ENCODE peak calls at places on chromosomes 12 and 14, in six cellular contexts. I is pancreas, L is choroid plexus epithelial cell, Q is GM23338, K is tibial artery, C is tibial nerve. M is an unnamed sample.

GRCh38 chr12:114478891-114479290 is 72.9 kb upstream of the TBX5 start:
- DNase-seq in I (no peak), Q (peak), K (no peak), C (no peak), L (no peak), M (no peak)

GRCh38 chr12:98970210-98970609 is 325.1 kb downstream of the APAF1 start:
- DNase-seq in L (no peak), C (no peak), I (no peak), K (no peak), Q (no peak), M (no peak)

GRCh38 chr12:45014396-45014795 is 36.5 kb downstream of the DBX2 start:
- DNase-seq in Q (no peak), C (no peak), I (no peak), K (no peak), L (no peak), M (no peak)

GRCh38 chr12:50111417-50111692 is 681 bp upstream of the COX14 start:
- DNase-seq in Q (no peak), I (no peak), L (no peak), K (no peak), C (no peak), M (no peak)

GRCh38 chr14:91125801-91126200 is 11.9 kb downstream of the DGLUCY start:
- DNase-seq in I (no peak), Q (no peak), L (no peak), K (no peak), C (no peak), M (no peak)

GRCh38 chr12:28032811-28033537 is 60.4 kb upstream of the PTHLH start:
- DNase-seq in K (no peak), I (no peak), L (no peak), Q (no peak), C (no peak), M (no peak)

GRCh38 chr12:62640910-62641448 is 174.4 kb downstream of the MON2 start:
- DNase-seq in C (no peak), Q (no peak), I (no peak), L (peak), K (no peak), M (peak)

GRCh38 chr12:66503746-66504145 is 175.1 kb downstream of the GRIP1 start:
- DNase-seq in I (no peak), Q (no peak), L (no peak), C (no peak), K (no peak), M (no peak)

GRCh38 chr12:123017753-123018152 is 37.3 kb downstream of the ARL6IP4 start:
- DNase-seq in Q (no peak), C (no peak), L (no peak), I (no peak), K (no peak), M (no peak)

GRCh38 chr12:69630191-69630590 is 19.5 kb upstream of the LRRC10 start:
- DNase-seq in L (peak), C (no peak), Q (peak), I (no peak), K (no peak), M (no peak)

GRCh38 chr12:81212996-81213696 is 135.3 kb downstream of the ACSS3 start:
- DNase-seq in I (no peak), K (no peak), L (peak), Q (no peak), C (no peak), M (no peak)

GRCh38 chr12:65962921-65963883 is 138.9 kb downstream of the HMGA2 start:
- DNase-seq in K (no peak), C (no peak), I (no peak), L (no peak), Q (peak), M (no peak)

GRCh38 chr12:51349026-51349425 is 2.5 kb upstream of the CELA1 start:
- DNase-seq in K (no peak), C (no peak), L (peak), Q (no peak), I (no peak), M (peak)

GRCh38 chr14:61486930-61487495 is 165.6 kb downstream of the PRKCH start:
- DNase-seq in C (no peak), I (no peak), K (no peak), L (no peak), Q (no peak), M (no peak)

GRCh38 chr12:102343361-102344121 is 136.8 kb downstream of the IGF1 start:
- DNase-seq in Q (no peak), C (no peak), L (peak), I (no peak), K (no peak), M (peak)

GRCh38 chr12:62840311-62840710 is 94.6 kb downstream of the PPM1H start:
- DNase-seq in Q (no peak), L (peak), C (no peak), I (no peak), K (no peak), M (no peak)

GRCh38 chr14:53532871-53533270 is 379.7 kb upstream of the DDHD1 start:
- DNase-seq in Q (no peak), L (no peak), C (no peak), I (no peak), K (no peak), M (no peak)

GRCh38 chr12:54977155-54977554 is 7.4 kb downstream of the TESPA1 start:
- DNase-seq in K (no peak), C (no peak), I (no peak), L (peak), Q (no peak), M (peak)

GRCh38 chr14:76965232-76965631 is 63.3 kb downstream of the IRF2BPL start:
- DNase-seq in L (no peak), C (no peak), Q (no peak), K (no peak), I (no peak), M (no peak)

GRCh38 chr14:35050652-35051051 is 4.6 kb downstream of the FAM177A1 start:
- DNase-seq in C (no peak), Q (no peak), K (no peak), I (no peak), L (peak), M (peak)

GRCh38 chr14:68704736-68705720 is 87.8 kb downstream of the ZFP36L1 start:
- DNase-seq in L (no peak), I (no peak), C (no peak), K (peak), Q (no peak), M (no peak)

GRCh38 chr12:117093918-117094630 is 5.1 kb downstream of the TESC start:
- DNase-seq in I (no peak), C (no peak), Q (no peak), K (no peak), L (no peak), M (no peak)

GRCh38 chr12:132315507-132315906 is 13.9 kb downstream of the GALNT9 start:
- DNase-seq in L (no peak), K (no peak), Q (no peak), I (peak), C (no peak), M (no peak)

GRCh38 chr12:103884316-103884715 is 43.3 kb upstream of the NT5DC3 start:
- DNase-seq in L (peak), K (no peak), Q (peak), C (no peak), I (no peak), M (peak)

GRCh38 chr12:90979019-90979418 is 24.0 kb upstream of the CCER1 start:
- DNase-seq in C (no peak), L (no peak), K (no peak), Q (no peak), I (no peak), M (no peak)

GRCh38 chr12:27561535-27562350 is 37.7 kb downstream of the PPFIBP1 start:
- DNase-seq in K (no peak), C (no peak), I (no peak), Q (no peak), L (no peak), M (peak)

GRCh38 chr14:58415636-58416559 is 11.4 kb downstream of the TIMM9 start:
- DNase-seq in Q (no peak), I (no peak), C (no peak), L (no peak), K (no peak), M (no peak)

GRCh38 chr12:12070674-12071661 is at the start of gene BCL2L14:
- DNase-seq in C (no peak), L (no peak), I (no peak), K (no peak), Q (no peak), M (no peak)

GRCh38 chr12:45745861-45746277 is 16.4 kb downstream of the ARID2 start:
- DNase-seq in K (no peak), Q (peak), L (peak), C (no peak), I (no peak), M (no peak)

GRCh38 chr14:77638738-77639137 is 22.3 kb upstream of the SPTLC2 start:
- DNase-seq in C (no peak), I (no peak), L (peak), K (no peak), Q (no peak), M (peak)

DNA sequence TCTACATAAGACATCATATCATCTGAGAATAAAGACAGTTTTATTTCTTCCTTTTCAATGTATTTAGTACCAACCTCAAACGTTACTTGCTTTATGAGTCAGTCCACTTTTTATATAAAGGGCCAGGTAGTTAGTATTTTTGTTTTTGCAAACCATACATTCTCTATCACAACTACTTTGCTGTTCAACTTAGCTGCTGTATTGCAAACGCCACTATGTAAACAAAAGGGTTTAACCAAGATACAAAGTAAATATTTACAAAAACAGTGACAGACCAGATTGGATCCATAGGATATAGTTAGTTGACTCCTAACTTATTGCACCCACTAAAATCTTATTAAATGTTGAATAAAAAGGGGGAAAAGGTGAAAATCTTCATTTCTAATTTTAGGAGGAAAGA is 87.7 kb upstream of the FOXG1 start:
- DNase-seq in C (no peak), Q (no peak), I (no peak), L (no peak), K (no peak), M (no peak)
- H3K4me3 ChIP-seq in C (no peak), Q (no peak), I (no peak), L (no peak), K (no peak), M (no peak)

GRCh38 chr12:13075114-13075471 is 28.4 kb downstream of the GSG1 start:
- DNase-seq in C (no peak), I (no peak), K (no peak), Q (no peak), L (peak), M (peak)

GRCh38 chr12:13075786-13076570 is 27.5 kb downstream of the GSG1 start:
- DNase-seq in I (no peak), L (no peak), Q (no peak), K (no peak), C (no peak), M (no peak)

GRCh38 chr12:13071305-13072280 is 27.4 kb downstream of the FAM234B start:
- DNase-seq in L (no peak), K (no peak), Q (no peak), C (no peak), I (no peak), M (no peak)

GRCh38 chr12:13074396-13075113 is 28.9 kb downstream of the GSG1 start:
- DNase-seq in Q (no peak), L (no peak), C (no peak), K (no peak), I (no peak), M (no peak)

GRCh38 chr12:13073191-13073590 is 29.0 kb downstream of the FAM234B start:
- DNase-seq in I (no peak), Q (no peak), K (no peak), C (no peak), L (no peak), M (no peak)
- TF ChIP-seq CTCF in I (no peak), Q (no peak), K (no peak), C (no peak), L (no peak), M (no peak)

GRCh38 chr12:57487055-57487596 is 742 bp upstream of the MARS1 start:
- DNase-seq in Q (peak), K (no peak), C (no peak), L (no peak), I (no peak), M (no peak)
- H3K4me3 ChIP-seq in Q (no peak), K (peak), C (peak), L (peak), I (no peak), M (peak)

GRCh38 chr12:74365178-74365964 is 172.3 kb upstream of the ATXN7L3B start:
- DNase-seq in Q (peak), C (no peak), I (no peak), L (peak), K (no peak), M (peak)
- TF ChIP-seq CTCF in Q (peak), C (peak), I (no peak), L (peak), K (no peak), M (peak)

DNA sequence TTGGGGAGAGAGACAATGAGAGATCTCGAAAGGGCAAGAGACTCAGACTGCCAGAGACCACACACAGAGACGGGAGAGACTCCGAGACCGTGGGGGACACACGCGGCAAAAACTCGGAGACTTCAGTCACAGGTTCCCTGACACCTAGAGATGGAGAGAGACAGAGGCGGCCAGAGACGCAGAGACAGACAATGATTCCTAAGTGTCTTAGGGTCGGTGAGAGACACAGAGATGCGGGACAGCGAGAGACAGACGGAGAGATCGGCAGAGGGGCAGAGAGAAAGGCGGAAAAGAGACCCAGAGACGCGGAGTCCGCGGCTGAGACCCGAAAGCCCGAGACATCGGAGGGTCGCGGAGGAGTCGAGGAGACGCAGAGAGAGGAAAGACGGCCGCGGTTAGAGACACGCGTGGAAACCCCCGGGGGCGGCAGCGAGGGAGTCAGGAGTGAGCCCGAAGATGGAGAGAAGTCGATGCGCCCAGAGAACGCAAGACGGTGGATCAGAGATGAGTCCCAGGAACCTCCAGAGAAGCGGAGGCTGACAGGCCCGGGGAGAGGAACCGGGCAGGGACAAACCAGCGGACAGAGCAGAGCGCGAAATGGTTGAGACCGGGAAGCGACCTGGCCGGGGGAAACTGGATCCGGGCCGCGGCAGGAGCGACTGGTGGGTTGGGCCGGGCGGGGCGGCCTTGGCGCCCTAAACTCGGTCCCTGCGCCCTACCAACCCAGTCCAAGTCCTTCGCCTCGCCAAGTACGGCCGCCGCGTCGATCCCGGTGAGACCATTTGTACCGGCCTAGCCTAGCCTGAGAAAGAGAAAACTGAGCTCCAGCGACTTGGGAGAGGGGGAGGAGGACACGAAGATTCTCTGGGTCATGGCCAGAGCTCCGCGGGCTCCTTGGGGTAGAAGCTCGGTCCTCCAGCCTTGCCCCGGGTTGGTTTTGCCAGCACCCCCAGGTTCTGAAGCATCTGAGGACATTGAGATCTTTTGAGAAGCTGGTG is 7.6 kb downstream of the LHX5 start:
- DNase-seq in Q (peak), K (no peak), C (no peak), L (no peak), I (no peak), M (no peak)
- H3K4me3 ChIP-seq in Q (peak), K (no peak), C (no peak), L (no peak), I (no peak), M (no peak)

GRCh38 chr12:94649349-94650142 is 811 bp downstream of the TMCC3 start:
- DNase-seq in L (peak), I (peak), K (peak), Q (peak), C (peak), M (peak)
- TF ChIP-seq CTCF in L (peak), I (no peak), K (peak), Q (peak), C (peak), M (peak)

GRCh38 chr14:99792551-99793212 is 531 bp upstream of the EML1 start:
- DNase-seq in K (peak), C (no peak), L (peak), Q (peak), I (peak), M (no peak)
- H3K4me3 ChIP-seq in K (peak), C (peak), L (peak), Q (peak), I (peak), M (peak)

GRCh38 chr12:107873223-107873622 is 98.7 kb downstream of the ASCL4 start:
- DNase-seq in L (no peak), I (no peak), Q (peak), C (no peak), K (no peak), M (no peak)
- TF ChIP-seq CTCF in L (no peak), I (no peak), Q (peak), C (no peak), K (no peak), M (no peak)

DNA sequence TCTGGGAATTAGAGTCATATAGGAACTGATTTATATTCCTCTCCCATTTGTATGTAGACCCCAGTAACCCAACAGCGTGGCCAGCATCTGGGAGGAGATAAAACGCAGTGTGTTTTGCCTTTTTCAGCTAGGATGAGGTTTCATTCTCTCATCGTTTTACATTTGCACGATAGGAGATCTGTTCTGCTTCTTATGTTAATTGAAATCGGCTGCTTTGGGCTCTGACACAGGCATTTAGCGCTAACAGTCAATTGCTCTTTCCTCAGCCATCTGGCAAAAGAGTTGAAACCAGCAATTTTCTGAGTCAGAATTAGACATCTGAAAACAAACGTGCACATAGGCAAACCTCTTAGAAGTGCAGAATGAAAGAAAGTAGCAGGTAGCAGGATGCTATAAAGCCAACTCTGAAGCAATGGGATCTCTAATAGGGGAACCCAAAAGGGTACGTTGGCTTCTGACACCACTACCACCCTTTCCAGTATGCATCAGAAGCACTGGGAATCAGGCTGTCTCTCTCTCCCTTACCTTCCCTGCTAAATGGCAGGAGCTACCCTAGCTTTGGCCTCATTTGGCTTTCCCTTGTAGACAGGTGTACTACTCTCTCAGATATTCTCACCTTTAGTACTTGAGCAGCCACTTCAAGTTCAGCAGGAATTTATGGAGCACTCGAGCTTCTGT is 219.1 kb downstream of the PHLDA1 start:
- DNase-seq in Q (peak), C (no peak), I (no peak), L (peak), K (no peak), M (no peak)
- H3K4me3 ChIP-seq in Q (peak), C (no peak), I (no peak), L (no peak), K (no peak), M (no peak)

M was measured in brain microvascular endothelial cell.